ENCODE peak calls at places on chromosomes 11 and 22, in eight cellular contexts. D is PC-3, K is mammary epithelial cell, E is GM23248, P is neural progenitor cell, B is PC-9, Z is fibroblast of lung, S is HCT116. L is an unnamed sample. For H3K9me3, the result is how much of the 10 kb centered on the place peaks cover.

GRCh38 chr11:96301818-96302217 is 41.2 kb downstream of the MAML2 start:
- DNase-seq in D (no peak), K (no peak), E (no peak), P (no peak), B (no peak), Z (no peak), S (no peak), L (no peak)

GRCh38 chr11:59754494-59754858 is 700 bp upstream of the STX3 start:
- DNase-seq in D (no peak), K (no peak), E (peak), P (peak), B (peak), Z (no peak), S (no peak), L (peak)

GRCh38 chr11:120462825-120463224 is 48.7 kb upstream of the GRIK4 start:
- DNase-seq in D (no peak), K (no peak), E (no peak), P (no peak), B (no peak), Z (peak), S (no peak), L (no peak)

GRCh38 chr11:119491753-119492455 is 68.9 kb upstream of the THY1 start:
- DNase-seq in D (peak), K (no peak), E (peak), P (peak), B (no peak), Z (peak), S (no peak), L (peak)

GRCh38 chr11:80330302-80330701 is 889.5 kb upstream of the TENM4 start:
- DNase-seq in D (peak), K (peak), E (no peak), P (no peak), B (no peak), Z (peak), S (no peak), L (no peak)

GRCh38 chr11:117774553-117774952 is 22.5 kb downstream of the DSCAML1 start:
- DNase-seq in D (no peak), K (no peak), E (no peak), P (no peak), B (no peak), Z (no peak), S (no peak), L (no peak)

GRCh38 chr11:99015634-99016454 is 4.9 kb upstream of the CNTN5 start:
- DNase-seq in D (peak), K (peak), E (peak), P (peak), B (no peak), Z (peak), S (peak), L (peak)

GRCh38 chr22:24819941-24820461 is 14.0 kb downstream of the SGSM1 start:
- DNase-seq in D (peak), K (no peak), E (peak), P (no peak), B (no peak), Z (no peak), S (no peak), L (no peak)

GRCh38 chr11:61785837-61786402 is 6.5 kb downstream of the TMEM258 start:
- DNase-seq in D (no peak), K (no peak), E (no peak), P (no peak), B (no peak), Z (no peak), S (no peak), L (no peak)

GRCh38 chr11:128719556-128719824 is 25.6 kb downstream of the FLI1 start:
- DNase-seq in D (no peak), K (no peak), E (no peak), P (no peak), B (no peak), Z (no peak), S (no peak), L (no peak)
- H3K4me3 ChIP-seq in D (no peak), K (no peak), E (no peak), P (no peak), B (no peak), Z (no peak), S (no peak), L (no peak)

DNA sequence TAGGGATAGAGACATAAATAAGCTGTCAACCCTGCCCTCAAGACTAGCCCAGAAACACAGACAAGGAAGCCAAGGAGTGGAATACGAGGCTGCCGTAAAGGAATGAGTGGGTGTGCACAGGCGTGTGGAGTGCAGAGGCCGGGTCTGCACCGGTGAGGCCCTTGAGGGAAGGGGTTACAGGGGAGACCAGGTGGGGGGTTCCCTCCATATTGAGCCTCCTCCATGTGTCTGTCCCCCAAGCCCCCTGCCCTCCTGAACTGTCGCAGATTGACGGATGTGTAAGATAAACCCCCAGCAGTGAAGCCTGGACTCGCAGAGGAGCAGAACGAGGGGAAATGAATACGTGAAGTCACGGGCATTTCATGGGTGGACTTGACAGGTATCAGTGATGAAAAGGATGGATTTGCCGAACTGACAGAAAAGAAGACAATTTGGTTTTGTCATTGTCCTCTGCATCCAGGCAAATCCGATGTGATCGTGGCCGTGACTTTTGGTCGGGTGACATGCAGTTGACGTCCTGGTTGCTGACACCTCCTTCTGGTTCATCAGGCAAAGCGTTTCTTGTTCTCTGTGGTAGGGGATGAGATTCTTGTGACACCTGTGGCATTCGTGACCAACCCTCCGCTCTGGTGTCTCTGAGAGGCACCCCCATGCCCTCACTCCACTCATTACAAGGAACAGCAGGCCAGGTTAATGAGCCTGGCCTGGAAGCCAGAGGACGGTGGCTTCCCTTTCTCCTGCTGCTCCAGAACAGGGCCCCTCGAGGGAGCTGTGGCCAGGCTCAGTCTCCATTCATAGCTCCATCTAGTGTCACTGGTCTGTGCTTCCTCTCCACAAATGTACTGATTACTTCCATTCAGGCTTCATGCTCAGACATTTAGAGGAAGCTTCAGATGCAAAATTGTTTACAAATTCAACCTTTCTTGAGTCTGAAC is 223.1 kb upstream of the B3GAT1 start:
- DNase-seq in D (no peak), K (no peak), E (no peak), P (peak), B (no peak), Z (no peak), S (no peak), L (no peak)
- H3K9me3 ChIP-seq in D (under half), K (under half), E (under half), P (under half), B (under half), Z (under half), S (under half), L (under half)

GRCh38 chr11:75240381-75241035 is at the start of gene TPBGL:
- DNase-seq in D (no peak), K (no peak), E (peak), P (peak), B (no peak), Z (no peak), S (no peak), L (peak)
- TF ChIP-seq EZH2 in D (no peak), K (peak), E (peak), P (peak), B (no peak), Z (peak), S (no peak), L (peak)

GRCh38 chr11:65617136-65617850 is 1.7 kb downstream of the PCNX3 start:
- DNase-seq in D (no peak), K (no peak), E (no peak), P (no peak), B (no peak), Z (no peak), S (no peak), L (no peak)
- H3K4me3 ChIP-seq in D (peak), K (no peak), E (peak), P (no peak), B (peak), Z (peak), S (peak), L (peak)